ENCODE peak calls at places on chromosomes 3 and 15, in four cellular contexts. J is endodermal cell, G is tibial artery, Q is uterus. K is an unnamed sample.

GRCh38 chr3:178822722-178823121 is 248.9 kb downstream of the ZMAT3 start:
- DNase-seq in J (no peak), G (no peak), Q (no peak), K (no peak)

GRCh38 chr3:66215106-66215505 is 5.7 kb upstream of the SLC25A26 start:
- DNase-seq in J (no peak), G (no peak), Q (no peak), K (no peak)

GRCh38 chr3:11734-12133 is 184.8 kb upstream of the CHL1 start:
- DNase-seq in J (peak; percentile 53), G (no peak), Q (no peak), K (peak; percentile 46)

GRCh38 chr15:67109141-67110034 is 44.0 kb downstream of the SMAD3 start:
- DNase-seq in J (no peak), G (peak; percentile 72), Q (peak; percentile 71), K (peak; percentile 91)

GRCh38 chr3:51591231-51591630 is 52.7 kb downstream of the RAD54L2 start:
- DNase-seq in J (no peak), G (no peak), Q (no peak), K (no peak)

GRCh38 chr3:72411102-72411501 is 437.1 kb downstream of the SHQ1 start:
- DNase-seq in J (no peak), G (no peak), Q (no peak), K (no peak)

GRCh38 chr15:29018983-29019875 is 133.5 kb downstream of the APBA2 start:
- DNase-seq in J (no peak), G (no peak), Q (no peak), K (no peak)

GRCh38 chr3:168476360-168476980 is 380.7 kb upstream of the GOLIM4 start:
- DNase-seq in J (no peak), G (no peak), Q (no peak), K (no peak)

GRCh38 chr3:31051226-31051625 is 156.8 kb upstream of the GADL1 start:
- DNase-seq in J (no peak), G (no peak), Q (no peak), K (no peak)

GRCh38 chr15:40470423-40471104 is at the start of gene CHST14:
- DNase-seq in J (peak; percentile 87), G (peak; percentile 56), Q (peak; percentile 53), K (peak; percentile 68)

GRCh38 chr3:52705688-52706686 is at the start of the genes GLT8D1 and SPCS1:
- DNase-seq in J (peak; percentile 93), G (peak; percentile 77), Q (peak; percentile 75), K (peak; percentile 95)

GRCh38 chr3:172315401-172316091 is 132.7 kb downstream of the GHSR start:
- DNase-seq in J (peak; percentile 64), G (no peak), Q (peak; percentile 90), K (no peak)

GRCh38 chr3:10551139-10551538 is 45.8 kb upstream of the ATP2B2 start:
- DNase-seq in J (peak; percentile 25), G (no peak), Q (no peak), K (no peak)

DNA sequence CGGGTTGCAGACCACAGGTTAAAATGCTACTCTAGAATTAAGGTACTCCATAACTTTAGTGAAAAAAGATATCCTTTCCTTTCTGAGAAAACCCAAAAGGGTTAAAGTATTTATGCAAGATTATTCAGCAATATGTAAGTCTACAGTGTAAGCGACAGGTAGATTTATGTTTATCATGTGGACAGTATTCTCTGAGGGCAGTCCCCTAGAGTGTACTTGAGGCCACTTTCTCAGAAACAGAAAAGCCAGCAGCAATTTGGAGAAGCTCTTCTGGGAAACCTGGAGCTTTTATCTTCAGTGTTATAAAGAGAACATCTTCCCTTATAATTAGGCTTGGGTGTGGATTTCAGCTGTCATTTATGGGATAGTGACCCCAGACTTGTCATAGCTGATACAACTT is 8.9 kb downstream of the ST3GAL6 start:
- DNase-seq in J (no peak), G (no peak), Q (no peak), K (no peak)
- H3K4me3 ChIP-seq in J (no peak overlapping the region), G (no peak overlapping the region), Q (no peak overlapping the region), K (no peak overlapping the region)

GRCh38 chr3:182965861-182966366 is 14.4 kb downstream of the DCUN1D1 start:
- DNase-seq in J (no peak), G (no peak), Q (no peak), K (no peak)

GRCh38 chr3:182967218-182968204 is 12.8 kb downstream of the DCUN1D1 start:
- DNase-seq in J (no peak), G (no peak), Q (no peak), K (no peak)

GRCh38 chr3:182959474-182960350 is 20.6 kb downstream of the DCUN1D1 start:
- DNase-seq in J (no peak), G (no peak), Q (no peak), K (no peak)

GRCh38 chr3:182962162-182962561 is 18.2 kb downstream of the DCUN1D1 start:
- DNase-seq in J (no peak), G (peak; percentile 27), Q (no peak), K (no peak)

DNA sequence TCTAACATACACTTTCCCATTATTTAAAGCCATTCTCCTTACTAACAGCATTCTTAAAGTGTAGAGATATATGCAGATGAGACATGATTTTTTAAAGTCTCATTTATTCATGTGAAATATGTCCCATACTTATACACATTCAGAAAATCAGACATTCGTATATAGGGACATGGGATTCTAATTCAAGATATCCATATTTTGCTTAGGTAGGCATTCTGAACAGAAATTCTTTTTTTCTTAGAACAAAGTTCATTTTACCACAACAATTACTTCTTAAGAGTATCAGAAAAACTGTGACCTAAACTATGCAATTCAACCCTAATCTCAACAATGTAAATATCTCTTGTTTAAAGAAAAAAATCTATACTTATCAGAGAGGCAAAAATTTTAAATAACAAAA is 16.2 kb downstream of the DCUN1D1 start:
- DNase-seq in J (no peak), G (no peak), Q (no peak), K (no peak)
- H3K4me1 ChIP-seq in J (no peaks in the 10 kb centered on the region), G (no peaks in the 10 kb centered on the region), Q (no peaks in the 10 kb centered on the region), K (no peaks in the 10 kb centered on the region)

GRCh38 chr3:12904951-12905315 is 63.6 kb upstream of the RPL32 start:
- DNase-seq in J (no peak), G (no peak), Q (no peak), K (no peak)

GRCh38 chr3:12905316-12906071 is 64.1 kb upstream of the RPL32 start:
- DNase-seq in J (no peak), G (no peak), Q (no peak), K (no peak)

GRCh38 chr3:12907296-12907695 is 65.9 kb upstream of the RPL32 start:
- DNase-seq in J (no peak), G (no peak), Q (no peak), K (no peak)

GRCh38 chr3:12906916-12907290 is 65.5 kb upstream of the RPL32 start:
- DNase-seq in J (no peak), G (no peak), Q (no peak), K (no peak)

DNA sequence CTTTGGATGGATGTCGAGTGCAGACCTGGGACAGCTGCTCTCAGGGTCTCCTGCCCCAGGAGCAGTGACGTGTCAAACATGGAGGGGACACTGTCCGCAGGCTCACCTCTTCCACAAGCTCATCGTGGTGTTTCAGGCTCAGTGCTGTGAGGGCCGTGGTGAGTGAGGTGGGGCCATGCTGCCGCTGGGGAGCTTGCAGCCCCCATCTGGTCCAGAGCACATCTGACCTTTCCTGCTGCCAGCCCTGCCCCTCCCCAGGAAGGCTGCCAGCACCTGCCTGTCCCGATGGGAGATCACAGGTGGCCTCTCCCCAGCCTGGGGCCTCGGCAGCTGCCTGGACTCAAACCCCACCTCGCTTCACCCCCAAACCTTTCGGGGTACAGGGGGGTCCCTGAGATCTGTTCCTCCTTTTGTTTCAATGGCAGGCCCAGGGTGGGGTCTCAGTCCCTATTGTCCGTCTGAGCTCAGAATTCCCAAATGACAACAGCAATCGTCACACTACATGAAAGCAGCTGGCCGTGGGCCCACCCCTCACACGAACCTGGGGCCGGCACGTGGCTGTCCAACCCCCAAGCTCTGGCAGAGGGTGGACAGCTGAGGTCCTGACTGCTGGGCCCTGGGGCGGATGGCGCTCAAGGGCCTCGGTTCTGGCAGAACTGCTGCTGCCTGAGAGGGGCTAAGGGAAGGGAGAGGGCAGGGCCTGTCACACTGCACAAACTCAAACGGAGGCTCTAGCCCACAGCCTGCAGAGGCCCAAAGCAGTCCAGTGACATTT is 65.0 kb upstream of the RPL32 start:
- DNase-seq in J (no peak), G (no peak), Q (no peak), K (no peak)
- H3K36me3 ChIP-seq in J (peaks cover 12% of the 10 kb centered on the region), G (peaks cover 99% of the 10 kb centered on the region), Q (no peaks in the 10 kb centered on the region), K (peaks cover 20% of the 10 kb centered on the region)

GRCh38 chr3:112640333-112640863 is 545 bp downstream of the CCDC80 start:
- DNase-seq in J (peak; percentile 59), G (peak; percentile 24), Q (peak; percentile 59), K (no peak)
- H3K4me3 ChIP-seq in J (no peak overlapping the region), G (peak overlapping the region; percentile 49), Q (peak overlapping the region; percentile 62), K (peak overlapping the region; percentile 52)

GRCh38 chr3:43971486-43971885 is 270.2 kb upstream of the TOPAZ1 start:
- DNase-seq in J (no peak), G (no peak), Q (no peak), K (no peak)
- H3K4me1 ChIP-seq in J (peaks cover 7% of the 10 kb centered on the region), G (no peaks in the 10 kb centered on the region), Q (no peaks in the 10 kb centered on the region), K (no peaks in the 10 kb centered on the region)